ENCODE peak calls at places on chromosomes 7 and 10, in six cellular contexts. One of them, this sample, is unnamed. For H3K36me3 and H3K27me3, the result is how much of the 10 kb centered on the place peaks cover.

GRCh38 chr10:35633006-35633980 is 8.8 kb downstream of the FZD8 start:
- DNase-seq in CD4-positive, CD25-positive, alpha-beta regulatory T cell: no peak
- DNase-seq in tibial nerve: no peak
- DNase-seq in cardiac muscle cell: no peak
- DNase-seq in adipocyte: no peak
- DNase-seq in transverse colon: no peak
- DNase-seq in this sample: no peak

GRCh38 chr10:77333610-77334340 is 303.8 kb downstream of the KCNMA1 start:
- DNase-seq in CD4-positive, CD25-positive, alpha-beta regulatory T cell: no peak
- DNase-seq in tibial nerve: no peak
- DNase-seq in transverse colon: no peak
- DNase-seq in adipocyte: no peak
- DNase-seq in cardiac muscle cell: no peak
- DNase-seq in this sample: no peak

GRCh38 chr7:129969881-129970446 is 17.2 kb upstream of the UBE2H start:
- DNase-seq in CD4-positive, CD25-positive, alpha-beta regulatory T cell: no peak
- DNase-seq in adipocyte: peak
- DNase-seq in cardiac muscle cell: peak
- DNase-seq in tibial nerve: no peak
- DNase-seq in transverse colon: peak
- DNase-seq in this sample: no peak

GRCh38 chr7:54940748-54941147 is 78.1 kb upstream of the EGFR start:
- DNase-seq in cardiac muscle cell: no peak
- DNase-seq in adipocyte: no peak
- DNase-seq in transverse colon: no peak
- DNase-seq in tibial nerve: no peak
- DNase-seq in CD4-positive, CD25-positive, alpha-beta regulatory T cell: no peak
- DNase-seq in this sample: no peak

GRCh38 chr7:124072603-124073324 is 39.9 kb upstream of the TMEM229A start:
- DNase-seq in CD4-positive, CD25-positive, alpha-beta regulatory T cell: no peak
- DNase-seq in tibial nerve: no peak
- DNase-seq in adipocyte: peak
- DNase-seq in cardiac muscle cell: peak
- DNase-seq in transverse colon: no peak
- DNase-seq in this sample: no peak

GRCh38 chr10:91604462-91604935 is 28.4 kb downstream of the PPP1R3C start:
- DNase-seq in cardiac muscle cell: peak
- DNase-seq in adipocyte: peak
- DNase-seq in transverse colon: no peak
- DNase-seq in CD4-positive, CD25-positive, alpha-beta regulatory T cell: no peak
- DNase-seq in tibial nerve: no peak
- DNase-seq in this sample: no peak

GRCh38 chr7:144454256-144455039 is 51.0 kb upstream of the NOBOX start:
- DNase-seq in transverse colon: no peak
- DNase-seq in CD4-positive, CD25-positive, alpha-beta regulatory T cell: no peak
- DNase-seq in cardiac muscle cell: peak
- DNase-seq in adipocyte: peak
- DNase-seq in tibial nerve: no peak
- DNase-seq in this sample: peak

GRCh38 chr7:74294191-74294998 is 5.2 kb downstream of the CLIP2 start:
- DNase-seq in CD4-positive, CD25-positive, alpha-beta regulatory T cell: no peak
- DNase-seq in adipocyte: peak
- DNase-seq in cardiac muscle cell: peak
- DNase-seq in transverse colon: no peak
- DNase-seq in tibial nerve: no peak
- DNase-seq in this sample: peak

GRCh38 chr10:82071231-82071630 is 196.2 kb downstream of the NRG3 start:
- DNase-seq in cardiac muscle cell: no peak
- DNase-seq in adipocyte: no peak
- DNase-seq in transverse colon: no peak
- DNase-seq in tibial nerve: no peak
- DNase-seq in CD4-positive, CD25-positive, alpha-beta regulatory T cell: no peak
- DNase-seq in this sample: no peak

GRCh38 chr7:158449266-158449665 is 138.4 kb downstream of the PTPRN2 start:
- DNase-seq in tibial nerve: no peak
- DNase-seq in CD4-positive, CD25-positive, alpha-beta regulatory T cell: no peak
- DNase-seq in cardiac muscle cell: no peak
- DNase-seq in adipocyte: no peak
- DNase-seq in transverse colon: no peak
- DNase-seq in this sample: no peak

GRCh38 chr10:132805599-132805998 is 19.7 kb upstream of the NKX6-2 start:
- DNase-seq in tibial nerve: no peak
- DNase-seq in cardiac muscle cell: no peak
- DNase-seq in adipocyte: no peak
- DNase-seq in transverse colon: no peak
- DNase-seq in CD4-positive, CD25-positive, alpha-beta regulatory T cell: no peak
- DNase-seq in this sample: peak

GRCh38 chr10:124149681-124150080 is 56.3 kb upstream of the CHST15 start:
- DNase-seq in cardiac muscle cell: no peak
- DNase-seq in CD4-positive, CD25-positive, alpha-beta regulatory T cell: no peak
- DNase-seq in adipocyte: no peak
- DNase-seq in transverse colon: peak
- DNase-seq in tibial nerve: no peak
- DNase-seq in this sample: peak

GRCh38 chr10:67622984-67623383 is 73.0 kb downstream of the CTNNA3 start:
- DNase-seq in CD4-positive, CD25-positive, alpha-beta regulatory T cell: no peak
- DNase-seq in cardiac muscle cell: no peak
- DNase-seq in adipocyte: no peak
- DNase-seq in transverse colon: no peak
- DNase-seq in tibial nerve: no peak
- DNase-seq in this sample: no peak
- H3K4me3 ChIP-seq in CD4-positive, CD25-positive, alpha-beta regulatory T cell: no peak
- H3K4me3 ChIP-seq in cardiac muscle cell: no peak
- H3K4me3 ChIP-seq in adipocyte: no peak
- H3K4me3 ChIP-seq in transverse colon: no peak
- H3K4me3 ChIP-seq in tibial nerve: no peak
- H3K4me3 ChIP-seq in this sample: no peak

DNA sequence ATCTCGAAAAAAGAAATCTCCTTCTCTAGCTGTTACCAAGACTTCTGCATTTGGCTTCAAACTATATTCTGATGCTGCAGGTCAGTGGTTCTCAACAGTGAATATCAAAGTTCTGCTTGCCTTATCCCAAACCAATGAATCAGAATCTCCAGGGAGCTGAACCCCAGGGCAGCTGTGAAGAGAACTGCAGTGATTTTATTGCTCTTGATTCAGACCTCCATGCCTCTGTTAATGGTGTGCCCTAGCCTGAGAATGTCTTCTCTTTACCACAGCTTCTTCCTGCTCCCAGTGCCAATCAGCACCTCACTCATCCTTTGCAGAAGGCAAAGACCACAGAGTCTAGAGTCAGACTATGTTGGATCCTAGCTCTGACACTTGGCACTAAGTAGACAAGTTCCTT is 46.2 kb upstream of the MRLN start:
- DNase-seq in transverse colon: no peak
- DNase-seq in tibial nerve: no peak
- DNase-seq in CD4-positive, CD25-positive, alpha-beta regulatory T cell: no peak
- DNase-seq in adipocyte: no peak
- DNase-seq in cardiac muscle cell: no peak
- DNase-seq in this sample: no peak
- H3K36me3 ChIP-seq in transverse colon: under half
- H3K36me3 ChIP-seq in tibial nerve: under half
- H3K36me3 ChIP-seq in CD4-positive, CD25-positive, alpha-beta regulatory T cell: under half
- H3K36me3 ChIP-seq in adipocyte: half or more
- H3K36me3 ChIP-seq in cardiac muscle cell: under half
- H3K36me3 ChIP-seq in this sample: under half

DNA sequence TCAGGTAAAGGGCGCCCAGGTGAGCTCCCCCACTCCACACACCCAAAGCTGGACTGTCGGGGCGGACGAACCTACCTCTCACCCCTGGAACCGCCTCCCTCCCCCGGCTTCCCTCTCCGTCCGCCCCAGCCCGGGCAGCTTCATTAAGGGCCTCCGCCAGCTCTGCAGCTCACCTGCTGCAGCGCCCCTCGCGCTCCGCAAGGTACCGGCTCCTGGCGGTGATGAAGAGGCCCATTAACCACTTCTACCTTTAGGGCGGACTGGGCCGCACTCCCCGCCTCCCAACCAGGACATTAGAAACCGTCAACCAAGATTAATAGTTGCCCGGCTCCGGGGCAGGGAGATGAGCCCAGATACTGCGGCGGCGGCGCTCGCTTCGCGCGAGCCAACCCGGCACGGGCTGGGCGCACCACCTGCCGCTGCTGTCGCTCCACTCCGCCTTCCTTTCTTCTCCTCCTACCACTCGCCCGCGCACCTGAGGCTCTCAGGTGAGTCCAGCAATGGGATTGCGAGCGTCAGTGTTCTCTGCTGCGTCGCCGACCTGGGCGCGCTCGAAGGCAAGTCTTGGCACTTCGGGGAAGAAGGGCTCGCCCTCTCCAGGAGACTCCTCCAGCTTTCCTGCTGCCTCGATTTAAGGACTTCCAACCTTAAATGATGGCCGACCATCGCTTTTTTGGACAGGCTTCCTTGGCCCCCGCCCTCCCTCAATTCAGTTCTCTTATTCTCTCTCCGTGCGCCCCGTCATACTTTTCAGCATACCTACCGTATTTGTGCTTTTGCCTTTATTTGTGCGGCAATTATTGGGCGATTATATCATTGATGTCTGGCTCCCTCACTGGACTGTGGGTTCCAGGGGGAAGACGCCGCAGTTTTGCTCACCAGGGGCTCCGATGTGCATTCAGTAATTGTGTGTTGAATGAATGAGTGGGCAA is 13.6 kb upstream of the KAZALD1 start:
- DNase-seq in adipocyte: no peak
- DNase-seq in tibial nerve: no peak
- DNase-seq in transverse colon: peak
- DNase-seq in cardiac muscle cell: no peak
- DNase-seq in CD4-positive, CD25-positive, alpha-beta regulatory T cell: no peak
- DNase-seq in this sample: peak
- H3K27me3 ChIP-seq in adipocyte: under half
- H3K27me3 ChIP-seq in tibial nerve: half or more
- H3K27me3 ChIP-seq in transverse colon: under half
- H3K27me3 ChIP-seq in cardiac muscle cell: half or more
- H3K27me3 ChIP-seq in CD4-positive, CD25-positive, alpha-beta regulatory T cell: under half
- H3K27me3 ChIP-seq in this sample: half or more

GRCh38 chr7:142961973-142962913 is at the start of gene KEL:
- DNase-seq in transverse colon: no peak
- DNase-seq in cardiac muscle cell: no peak
- DNase-seq in CD4-positive, CD25-positive, alpha-beta regulatory T cell: no peak
- DNase-seq in adipocyte: no peak
- DNase-seq in tibial nerve: no peak
- DNase-seq in this sample: peak
- H3K4me3 ChIP-seq in transverse colon: no peak
- H3K4me3 ChIP-seq in cardiac muscle cell: peak
- H3K4me3 ChIP-seq in CD4-positive, CD25-positive, alpha-beta regulatory T cell: no peak
- H3K4me3 ChIP-seq in adipocyte: no peak
- H3K4me3 ChIP-seq in tibial nerve: no peak
- H3K4me3 ChIP-seq in this sample: no peak

GRCh38 chr7:6589829-6590644 is at the start of gene INTS15:
- DNase-seq in CD4-positive, CD25-positive, alpha-beta regulatory T cell: peak
- DNase-seq in transverse colon: peak
- DNase-seq in cardiac muscle cell: peak
- DNase-seq in tibial nerve: peak
- DNase-seq in adipocyte: peak
- DNase-seq in this sample: peak
- H3K36me3 ChIP-seq in CD4-positive, CD25-positive, alpha-beta regulatory T cell: under half
- H3K36me3 ChIP-seq in transverse colon: under half
- H3K36me3 ChIP-seq in cardiac muscle cell: under half
- H3K36me3 ChIP-seq in tibial nerve: under half
- H3K36me3 ChIP-seq in adipocyte: under half
- H3K36me3 ChIP-seq in this sample: under half

DNA sequence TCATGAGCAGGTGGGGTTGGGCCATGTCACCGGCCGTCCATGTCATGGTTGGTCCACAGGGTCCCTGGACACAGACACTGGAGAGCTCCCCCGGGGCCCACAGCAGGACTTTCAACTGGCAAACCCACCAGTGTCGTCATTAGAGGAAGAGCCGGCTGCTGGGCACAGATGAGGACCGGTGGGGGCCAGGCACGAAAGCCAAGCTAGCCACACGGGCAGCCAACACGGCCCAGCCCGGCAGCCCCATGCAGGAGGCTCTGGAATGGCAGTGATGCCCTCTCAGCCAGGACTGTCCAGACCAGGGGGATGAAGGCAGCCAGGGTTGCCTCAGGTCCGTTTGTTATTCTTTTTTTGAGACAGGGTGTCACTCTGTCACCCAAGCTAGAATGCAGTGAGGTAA is 21.1 kb upstream of the UNCX start:
- DNase-seq in CD4-positive, CD25-positive, alpha-beta regulatory T cell: no peak
- DNase-seq in cardiac muscle cell: no peak
- DNase-seq in adipocyte: no peak
- DNase-seq in transverse colon: no peak
- DNase-seq in tibial nerve: no peak
- DNase-seq in this sample: no peak
- H3K27me3 ChIP-seq in CD4-positive, CD25-positive, alpha-beta regulatory T cell: under half
- H3K27me3 ChIP-seq in cardiac muscle cell: under half
- H3K27me3 ChIP-seq in adipocyte: half or more
- H3K27me3 ChIP-seq in transverse colon: half or more
- H3K27me3 ChIP-seq in tibial nerve: half or more
- H3K27me3 ChIP-seq in this sample: under half

DNA sequence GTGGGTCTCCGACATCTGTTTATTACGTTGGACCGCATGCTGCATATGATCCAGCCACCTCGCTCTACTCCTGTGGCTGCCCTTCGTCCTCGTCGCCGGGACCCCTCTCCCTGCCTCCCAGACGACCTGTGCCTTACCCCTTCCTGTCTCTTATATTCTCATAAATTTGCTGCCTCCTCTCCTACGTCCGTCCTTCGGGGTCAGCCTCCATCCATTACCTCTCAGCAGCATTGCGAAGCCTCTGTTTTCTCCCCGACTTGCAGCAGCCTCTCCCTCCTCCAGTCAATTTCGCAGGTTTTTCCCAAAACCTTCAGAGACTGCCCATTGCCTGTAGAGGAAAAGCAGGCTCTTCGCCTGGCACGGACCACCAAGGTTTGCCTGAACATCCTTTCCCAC is 39.4 kb upstream of the LEP start:
- DNase-seq in adipocyte: no peak
- DNase-seq in CD4-positive, CD25-positive, alpha-beta regulatory T cell: no peak
- DNase-seq in cardiac muscle cell: no peak
- DNase-seq in tibial nerve: no peak
- DNase-seq in transverse colon: no peak
- DNase-seq in this sample: peak
- H3K4me3 ChIP-seq in adipocyte: no peak
- H3K4me3 ChIP-seq in CD4-positive, CD25-positive, alpha-beta regulatory T cell: peak
- H3K4me3 ChIP-seq in cardiac muscle cell: peak
- H3K4me3 ChIP-seq in tibial nerve: no peak
- H3K4me3 ChIP-seq in transverse colon: peak
- H3K4me3 ChIP-seq in this sample: peak

This sample was measured in H7.